ENCODE peak calls at places on chromosomes 13 and 19, in six cellular contexts. B is progenitor cell of endocrine pancreas, R is cardiac muscle cell, Q is astrocyte, X is bronchial epithelial cell, Z is GM20000. G is an unnamed sample.
A peak's percentile ranks its signal among the peaks of the same experiment; 100 is the strongest.

GRCh38 chr13:75635621-75636338 is at the start of gene LMO7:
- DNase-seq in X (no peak), Z (peak; percentile 89), Q (peak; percentile 49), R (peak; percentile 49), B (peak; percentile 49), G (peak; percentile 83)

GRCh38 chr13:34044041-34044440 is 226.1 kb downstream of the RFC3 start:
- DNase-seq in Z (no peak), Q (peak; percentile 75), R (no peak), X (peak; percentile 35), B (no peak), G (no peak)

GRCh38 chr19:16588089-16588823 is 16.0 kb upstream of the SLC35E1 start:
- DNase-seq in Q (peak; percentile 34), B (no peak), Z (peak; percentile 84), X (no peak), R (peak; percentile 55), G (peak; percentile 86)

GRCh38 chr19:16627194-16627927 is 643 bp downstream of the MED26 start:
- DNase-seq in X (no peak), B (no peak), Z (no peak), Q (no peak), R (peak; percentile 24), G (no peak)

GRCh38 chr19:17226002-17226933 is at the start of gene OCEL1:
- DNase-seq in Z (peak; percentile 96), Q (peak; percentile 94), X (peak; percentile 89), B (peak; percentile 95), R (peak; percentile 100), G (peak; percentile 95)

GRCh38 chr13:98853791-98854191 is 101.3 kb upstream of the SLC15A1 start:
- DNase-seq in Q (peak; percentile 59), R (no peak), Z (peak; percentile 35), X (no peak), B (no peak), G (peak; percentile 56)

GRCh38 chr13:71864094-71864980 is 2.7 kb downstream of the DACH1 start:
- DNase-seq in Q (no peak), R (peak; percentile 42), Z (peak; percentile 19), X (no peak), B (peak; percentile 33), G (no peak)

GRCh38 chr13:80551650-80552497 is 210.9 kb upstream of the SPRY2 start:
- DNase-seq in B (no peak), Q (no peak), Z (no peak), X (peak; percentile 44), R (no peak), G (no peak)

GRCh38 chr19:1811472-1811894 is 593 bp downstream of the ATP8B3 start:
- DNase-seq in R (peak; percentile 14), Q (peak; percentile 34), B (no peak), Z (no peak), X (peak; percentile 84), G (no peak)

GRCh38 chr13:107650081-107650701 is 565.1 kb downstream of the LIG4 start:
- DNase-seq in X (peak; percentile 10), Q (peak; percentile 25), B (peak; percentile 61), R (peak; percentile 74), Z (peak; percentile 18), G (peak; percentile 26)

GRCh38 chr13:113429608-113429985 is 23.7 kb downstream of the ADPRHL1 start:
- DNase-seq in B (no peak), Q (no peak), Z (no peak), X (no peak), R (no peak), G (no peak)

GRCh38 chr19:29675650-29676186 is 10.5 kb downstream of the PLEKHF1 start:
- DNase-seq in B (no peak), X (no peak), R (no peak), Q (no peak), Z (no peak), G (no peak)

GRCh38 chr13:38759390-38759789 is 72.5 kb downstream of the FREM2 start:
- DNase-seq in X (no peak), Q (no peak), Z (no peak), B (no peak), R (no peak), G (no peak)

GRCh38 chr19:35248310-35249145 is at the start of gene LSR:
- DNase-seq in Z (peak; percentile 97), R (peak; percentile 96), X (peak; percentile 77), B (peak; percentile 85), Q (no peak), G (peak; percentile 97)

GRCh38 chr13:28557725-28558124 is 62.8 kb upstream of the FLT1 start:
- DNase-seq in X (no peak), Q (peak; percentile 48), Z (no peak), R (no peak), B (no peak), G (no peak)

DNA sequence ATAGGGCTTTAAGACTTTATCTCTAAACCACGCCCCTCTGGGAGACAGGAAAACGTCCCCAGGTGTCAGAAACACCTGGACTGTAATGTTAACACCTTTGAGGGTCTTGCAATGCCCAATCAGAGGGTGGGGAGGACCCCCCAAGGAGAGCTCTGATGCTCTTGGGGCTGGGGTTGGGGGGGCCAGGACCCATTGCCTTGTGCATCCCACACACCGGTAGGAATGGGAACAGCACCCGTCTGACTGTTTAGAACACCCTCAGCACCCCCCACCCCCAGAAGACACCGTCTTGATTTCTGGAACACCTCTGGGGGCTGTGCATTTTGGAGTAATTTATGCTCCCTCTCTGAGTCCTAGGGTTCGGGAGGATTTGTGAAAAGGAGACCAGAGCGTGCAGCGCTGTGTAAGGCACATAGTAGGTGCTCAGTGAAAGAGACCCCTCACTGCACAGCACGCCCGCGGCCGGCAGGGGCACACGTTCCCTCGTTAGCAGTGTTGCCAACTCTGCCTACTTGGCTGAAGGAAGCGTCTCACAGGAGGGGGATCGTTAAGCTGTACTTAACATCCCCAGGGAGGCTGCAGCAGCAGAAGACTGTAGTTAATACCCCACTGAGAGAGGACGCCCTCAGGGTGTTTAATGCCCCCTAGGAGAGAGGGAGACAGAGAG is 2.8 kb upstream of the ERFL start:
- DNase-seq in Z (no peak), R (no peak), X (no peak), Q (no peak), B (no peak), G (no peak)
- TF ChIP-seq CTCF in Z (no peak), R (peak; percentile 53), X (peak; percentile 39), Q (peak; percentile 33), B (peak; percentile 50), G (peak; percentile 18)

GRCh38 chr13:95497307-95497943 is 55.1 kb upstream of the CLDN10 start:
- DNase-seq in B (no peak), Z (no peak), R (no peak), X (no peak), Q (no peak), G (no peak)

GRCh38 chr13:95496485-95496884 is 56.0 kb upstream of the CLDN10 start:
- DNase-seq in Q (no peak), Z (no peak), B (no peak), R (no peak), X (no peak), G (no peak)

GRCh38 chr13:95498886-95499285 is 53.6 kb upstream of the CLDN10 start:
- DNase-seq in B (no peak), X (peak; percentile 23), Z (no peak), Q (peak; percentile 60), R (no peak), G (no peak)

GRCh38 chr13:95492044-95492801 is 60.3 kb upstream of the CLDN10 start:
- DNase-seq in Z (no peak), B (no peak), Q (no peak), R (no peak), X (peak; percentile 73), G (no peak)

DNA sequence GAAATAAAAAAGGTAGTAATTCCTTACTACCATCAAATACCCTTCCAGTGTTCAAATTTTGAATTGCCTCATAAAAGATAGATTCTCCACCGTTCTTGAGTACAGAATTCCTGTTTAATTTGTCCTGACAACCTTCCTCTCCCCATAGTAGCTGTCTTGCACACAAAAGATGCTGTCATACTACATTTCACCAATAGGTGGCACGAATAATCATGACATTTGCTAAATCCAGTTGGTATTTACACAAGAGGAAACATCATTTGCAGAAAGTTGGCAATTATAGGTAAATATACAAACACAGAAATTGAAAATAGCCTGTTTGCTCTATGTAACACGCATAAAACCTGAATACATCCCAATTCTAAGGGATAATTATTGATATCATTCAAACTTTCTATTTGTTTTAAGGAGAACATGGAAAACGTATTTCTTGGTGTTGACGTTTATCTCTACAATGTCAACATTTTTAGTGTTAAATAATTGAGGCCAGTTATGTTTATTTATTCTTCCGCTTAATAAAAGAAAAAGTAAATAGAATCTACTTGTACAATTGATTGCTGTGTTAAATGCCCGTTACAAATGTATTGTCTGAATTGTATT is 58.3 kb upstream of the CLDN10 start:
- DNase-seq in X (peak; percentile 83), R (peak; percentile 65), B (no peak), Q (peak; percentile 46), Z (peak; percentile 44), G (peak; percentile 66)
- TF ChIP-seq CTCF in X (peak; percentile 52), R (peak; percentile 74), B (peak; percentile 69), Q (peak; percentile 88), Z (peak; percentile 43), G (peak; percentile 72)

GRCh38 chr13:97809576-97809975 is 143.9 kb upstream of the IPO5 start:
- DNase-seq in Q (peak; percentile 29), B (no peak), X (peak; percentile 27), R (no peak), Z (no peak), G (no peak)

GRCh38 chr13:97810152-97810551 is 143.3 kb upstream of the IPO5 start:
- DNase-seq in X (peak; percentile 18), Z (no peak), Q (no peak), R (peak; percentile 6), B (no peak), G (no peak)
- TF ChIP-seq CTCF in X (peak; percentile 21), Z (no peak), Q (peak; percentile 37), R (peak; percentile 56), B (peak; percentile 57), G (peak; percentile 21)

GRCh38 chr19:48970139-48970766 is 5.1 kb downstream of the FTL start:
- DNase-seq in Q (no peak), X (no peak), R (no peak), Z (no peak), B (no peak), G (no peak)

GRCh38 chr19:48970923-48971395 is 5.8 kb downstream of the FTL start:
- DNase-seq in B (peak; percentile 69), R (peak; percentile 94), Q (no peak), Z (peak; percentile 81), X (peak; percentile 46), G (peak; percentile 77)

GRCh38 chr19:48977061-48977460 is 12.0 kb downstream of the FTL start:
- DNase-seq in Q (no peak), Z (no peak), R (no peak), X (no peak), B (no peak), G (no peak)

GRCh38 chr19:48975947-48976847 is 11.1 kb downstream of the FTL start:
- DNase-seq in Q (no peak), X (no peak), Z (no peak), R (peak; percentile 42), B (no peak), G (no peak)
- TF ChIP-seq CTCF in Q (no peak), X (no peak), Z (no peak), R (peak; percentile 19), B (no peak), G (no peak)